ENCODE peak calls at places on chromosomes 3 and 15, in seven cellular contexts. P is tibial nerve, C is ovary, W is H1, G is transverse colon, S is suprapubic skin, Q is A549. J is an unnamed sample.

GRCh38 chr3:146974001-146974400 is 368.9 kb upstream of the PLSCR5 start:
- DNase-seq in G (no peak), P (no peak), W (no peak), S (no peak), C (no peak), Q (no peak), J (no peak)

GRCh38 chr3:72655151-72655551 is 193.1 kb downstream of the SHQ1 start:
- DNase-seq in S (no peak), P (no peak), G (no peak), C (no peak), W (peak; percentile 25), Q (no peak), J (no peak)

GRCh38 chr15:51286816-51287215 is 51.6 kb downstream of the CYP19A1 start:
- DNase-seq in G (no peak), P (no peak), S (no peak), W (no peak), Q (peak; percentile 33), C (no peak), J (no peak)

GRCh38 chr3:18656866-18657265 is 231.7 kb upstream of the SATB1 start:
- DNase-seq in S (no peak), Q (no peak), W (no peak), G (no peak), P (no peak), C (no peak), J (no peak)

GRCh38 chr15:59274126-59274970 is 67.7 kb downstream of the LDHAL6B start:
- DNase-seq in W (no peak), P (no peak), C (no peak), S (no peak), G (no peak), Q (peak; percentile 71), J (no peak)

GRCh38 chr3:138114988-138115971 is at the start of gene DZIP1L:
- DNase-seq in P (peak; percentile 24), S (peak; percentile 86), C (peak; percentile 67), Q (peak; percentile 57), W (no peak), G (peak; percentile 37), J (no peak)

GRCh38 chr3:23489338-23490158 is 286.4 kb downstream of the UBE2E2 start:
- DNase-seq in W (no peak), Q (no peak), P (no peak), C (no peak), S (no peak), G (no peak), J (no peak)

GRCh38 chr3:7682822-7683229 is 818.8 kb upstream of the LMCD1 start:
- DNase-seq in G (no peak), S (no peak), W (no peak), Q (no peak), C (no peak), P (no peak), J (no peak)

GRCh38 chr15:52718551-52718950 is 39.4 kb upstream of the ATOSA start:
- DNase-seq in S (no peak), P (no peak), W (no peak), G (no peak), Q (no peak), C (no peak), J (no peak)

GRCh38 chr3:139427283-139428060 is 38.0 kb upstream of the COPB2 start:
- DNase-seq in P (no peak), W (no peak), Q (peak; percentile 60), C (no peak), S (no peak), G (no peak), J (no peak)

GRCh38 chr15:52528465-52529288 is at the start of gene MYO5A:
- DNase-seq in Q (peak; percentile 77), W (peak; percentile 34), C (peak; percentile 57), G (peak; percentile 73), P (peak; percentile 39), S (peak; percentile 83), J (no peak)

GRCh38 chr3:27451261-27451660 is 32.9 kb downstream of the SLC4A7 start:
- DNase-seq in W (no peak), P (no peak), C (no peak), Q (no peak), G (no peak), S (no peak), J (no peak)

DNA sequence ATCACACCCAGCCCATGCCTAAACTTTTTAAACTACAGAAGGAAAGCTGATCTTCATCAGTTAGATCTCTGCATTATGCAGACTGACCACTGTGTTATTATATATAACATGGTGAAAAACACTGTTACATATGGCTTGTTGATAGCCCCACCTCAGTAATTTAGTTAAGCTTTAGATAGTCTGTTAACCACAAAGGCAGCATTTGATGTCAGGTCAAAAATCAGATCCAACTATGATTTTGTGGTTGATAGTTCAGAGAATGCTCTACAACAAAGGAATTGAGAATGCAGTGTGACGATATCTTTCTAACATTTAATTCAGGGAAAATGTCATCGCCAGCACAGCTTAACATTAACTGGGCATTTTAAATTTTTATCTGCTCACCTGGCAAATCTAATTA is 37.7 kb upstream of the LMOD3 start:
- DNase-seq in W (no peak), C (no peak), Q (no peak), G (no peak), S (no peak), P (no peak), J (no peak)
- H3K4me1 ChIP-seq in W (no peaks in the 10 kb centered on the region), C (no peaks in the 10 kb centered on the region), Q (no peaks in the 10 kb centered on the region), G (no peaks in the 10 kb centered on the region), S (no peaks in the 10 kb centered on the region), P (no peaks in the 10 kb centered on the region), J (no peaks in the 10 kb centered on the region)

DNA sequence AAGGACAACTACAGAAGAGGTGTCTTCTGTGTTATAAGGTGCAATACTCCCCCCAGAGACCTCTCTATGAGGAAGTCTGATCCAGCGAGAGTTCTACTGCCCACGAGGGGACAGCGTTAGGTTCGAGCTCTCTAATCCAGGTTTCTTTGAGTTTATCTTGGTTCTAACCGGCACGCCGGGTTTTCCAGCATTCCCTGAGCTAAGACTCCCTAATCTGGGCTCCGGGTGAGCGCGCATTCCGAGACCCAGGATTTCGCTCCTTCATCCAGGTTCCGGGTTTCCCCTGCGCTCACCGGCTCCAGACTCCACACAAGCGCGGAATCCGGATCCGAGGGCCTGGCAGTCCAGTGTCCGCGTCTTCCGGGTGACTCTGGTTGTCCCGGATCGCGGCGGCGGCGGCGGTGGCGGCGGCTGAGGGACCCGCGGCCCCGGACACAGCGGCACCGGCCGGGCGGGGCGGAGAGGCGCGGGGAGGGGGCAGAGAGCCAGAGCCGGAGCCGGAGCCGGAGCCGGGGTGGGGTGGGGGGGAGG is at the start of gene ZNF609:
- DNase-seq in Q (peak; percentile 96), G (peak; percentile 97), S (peak; percentile 94), C (peak; percentile 91), W (peak; percentile 90), P (peak; percentile 87), J (peak; percentile 97)
- TF ChIP-seq EP300 in Q (no peak), G (no peak), S (no peak), C (no peak), W (peak; percentile 15), P (peak; percentile 81), J (no peak)

GRCh38 chr15:91855684-91856553 is 2.4 kb downstream of the SLCO3A1 start:
- DNase-seq in W (peak; percentile 61), C (no peak), P (no peak), G (peak; percentile 73), Q (peak; percentile 64), S (no peak), J (peak; percentile 21)
- H3K4me1 ChIP-seq in W (peaks cover 10% of the 10 kb centered on the region), C (peaks cover 14% of the 10 kb centered on the region), P (no peaks in the 10 kb centered on the region), G (peaks cover 23% of the 10 kb centered on the region), Q (peaks cover 20% of the 10 kb centered on the region), S (peaks cover 41% of the 10 kb centered on the region), J (peaks cover 55% of the 10 kb centered on the region)

GRCh38 chr15:58159827-58160386 is 21.7 kb downstream of the AQP9 start:
- DNase-seq in C (no peak), P (no peak), S (no peak), W (no peak), G (no peak), Q (no peak), J (no peak)

GRCh38 chr15:58167095-58167591 is 29.0 kb downstream of the AQP9 start:
- DNase-seq in C (no peak), P (no peak), S (no peak), Q (no peak), G (no peak), W (no peak), J (no peak)

GRCh38 chr15:58161436-58161835 is 23.3 kb downstream of the AQP9 start:
- DNase-seq in S (no peak), C (no peak), Q (no peak), P (no peak), G (no peak), W (no peak), J (no peak)

GRCh38 chr15:58169934-58170333 is 31.8 kb downstream of the AQP9 start:
- DNase-seq in Q (no peak), C (no peak), W (no peak), S (no peak), G (no peak), P (no peak), J (no peak)

DNA sequence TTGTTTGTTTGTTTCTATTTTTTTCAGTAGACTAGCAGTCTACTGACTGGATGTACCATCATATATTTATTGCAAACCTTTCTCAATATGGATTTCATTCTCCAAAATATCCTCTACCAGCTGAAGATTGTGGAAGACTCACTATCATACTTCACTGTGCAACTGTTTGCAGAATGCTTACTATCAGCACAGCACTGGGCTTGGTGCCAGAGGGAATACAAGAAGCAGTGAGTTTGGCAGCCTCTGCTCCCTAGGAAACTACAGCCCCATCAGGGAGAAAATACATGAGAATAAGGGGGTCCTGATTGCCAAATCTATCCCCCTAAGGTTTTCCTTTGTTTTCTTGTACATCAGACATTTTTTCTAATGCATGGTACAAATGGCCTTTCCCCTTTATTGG is 27.5 kb downstream of the AQP9 start:
- DNase-seq in W (no peak), S (no peak), G (no peak), C (peak; percentile 47), Q (no peak), P (no peak), J (no peak)
- TF ChIP-seq EP300 in W (no peak), S (no peak), G (no peak), C (no peak), Q (no peak), P (no peak), J (no peak)

GRCh38 chr15:67024998-67025368 is 40.4 kb upstream of the SMAD3 start:
- DNase-seq in Q (no peak), P (no peak), C (no peak), S (no peak), G (no peak), W (no peak), J (no peak)

GRCh38 chr15:67023517-67024321 is 41.7 kb upstream of the SMAD3 start:
- DNase-seq in G (no peak), W (no peak), P (no peak), Q (no peak), S (peak; percentile 55), C (peak; percentile 37), J (no peak)

GRCh38 chr15:67024322-67024997 is 40.9 kb upstream of the SMAD3 start:
- DNase-seq in S (no peak), P (peak; percentile 63), Q (peak; percentile 88), G (peak; percentile 77), C (peak; percentile 77), W (no peak), J (no peak)

GRCh38 chr15:67026171-67026967 is 39.0 kb upstream of the SMAD3 start:
- DNase-seq in Q (no peak), G (no peak), P (no peak), W (no peak), C (no peak), S (no peak), J (no peak)

GRCh38 chr15:67025719-67026118 is 39.7 kb upstream of the SMAD3 start:
- DNase-seq in C (peak; percentile 37), P (no peak), Q (peak; percentile 71), S (no peak), G (peak; percentile 44), W (no peak), J (no peak)
- H3K4me1 ChIP-seq in C (peaks cover 23% of the 10 kb centered on the region), P (peaks cover 4% of the 10 kb centered on the region), Q (peaks cover 66% of the 10 kb centered on the region), S (peaks cover 40% of the 10 kb centered on the region), G (peaks cover 30% of the 10 kb centered on the region), W (peaks cover 14% of the 10 kb centered on the region), J (peaks cover 36% of the 10 kb centered on the region)

J was measured in esophagus muscularis mucosa.